ENCODE peak calls at places on chromosomes 11 and 22, in seven cellular contexts. W, B, H, Y, A, V and E are unnamed samples.

GRCh38 chr11:19698493-19699292 is 13.9 kb upstream of the NAV2 start:
- DNase-seq in W (no peak), B (no peak), H (no peak), Y (no peak), A (no peak), V (no peak), E (no peak)

GRCh38 chr11:15935370-15935769 is 421.0 kb downstream of the SOX6 start:
- DNase-seq in W (no peak), B (no peak), H (no peak), Y (no peak), A (no peak), V (no peak), E (no peak)

GRCh38 chr11:125933030-125933813 is 12.6 kb upstream of the VSIG10L2 start:
- DNase-seq in W (no peak), B (no peak), H (no peak), Y (no peak), A (no peak), V (no peak), E (no peak)

GRCh38 chr11:9222654-9223053 is 42.5 kb downstream of the DENND5A start:
- DNase-seq in W (peak; percentile 19), B (no peak), H (no peak), Y (no peak), A (no peak), V (no peak), E (no peak)

GRCh38 chr11:73439002-73439843 is 63.0 kb downstream of the RELT start:
- DNase-seq in W (no peak), B (peak; percentile 45), H (no peak), Y (no peak), A (peak; percentile 61), V (no peak), E (no peak)

GRCh38 chr22:44202261-44202789 is 21.6 kb downstream of the PARVG start:
- DNase-seq in W (no peak), B (no peak), H (no peak), Y (no peak), A (no peak), V (no peak), E (no peak)

GRCh38 chr11:61868601-61869476 is 22.5 kb downstream of the FADS3 start:
- DNase-seq in W (no peak), B (no peak), H (no peak), Y (no peak), A (no peak), V (no peak), E (no peak)

GRCh38 chr22:46905834-46906233 is 143.4 kb downstream of the TBC1D22A start:
- DNase-seq in W (no peak), B (no peak), H (no peak), Y (no peak), A (no peak), V (no peak), E (no peak)

GRCh38 chr22:45441158-45441557 is 27.7 kb downstream of the RIBC2 start:
- DNase-seq in W (no peak), B (peak; percentile 71), H (peak; percentile 12), Y (peak; percentile 41), A (peak; percentile 70), V (no peak), E (no peak)

GRCh38 chr22:35695202-35695601 is 22.5 kb upstream of the APOL5 start:
- DNase-seq in W (peak; percentile 42), B (no peak), H (no peak), Y (no peak), A (no peak), V (no peak), E (no peak)

DNA sequence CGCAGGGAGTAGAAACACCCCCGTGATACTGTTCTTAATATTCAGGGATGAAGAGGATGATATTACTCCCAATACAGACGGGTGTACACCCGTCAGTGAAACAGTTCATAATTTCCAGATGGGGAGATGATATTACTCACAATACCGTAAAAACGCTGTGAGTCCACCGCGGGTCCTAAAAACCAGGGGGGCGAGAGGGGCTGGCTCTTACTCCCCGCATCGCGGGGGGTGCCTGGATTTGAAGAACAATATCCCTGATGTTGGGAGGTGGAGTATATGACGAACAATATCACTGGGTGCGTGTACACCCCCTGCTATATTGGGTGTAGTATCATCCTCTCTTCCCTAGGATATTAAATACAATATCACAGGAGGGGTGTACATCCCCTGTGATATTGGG is 20.5 kb upstream of the APOL5 start:
- DNase-seq in W (no peak), B (no peak), H (no peak), Y (no peak), A (no peak), V (no peak), E (no peak)
- TF ChIP-seq TAF1 in W (no peak), B (no peak), H (no peak), Y (no peak), A (no peak), V (no peak), E (no peak)

GRCh38 chr11:111870522-111870886 is 877 bp downstream of the ALG9 start:
- DNase-seq in W (no peak), B (no peak), H (no peak), Y (no peak), A (no peak), V (peak; percentile 17), E (no peak)

GRCh38 chr11:111871693-111872161 is 346 bp upstream of the ALG9 start:
- DNase-seq in W (no peak), B (no peak), H (peak; percentile 17), Y (no peak), A (peak; percentile 28), V (no peak), E (no peak)

GRCh38 chr11:111870113-111870512 is 1.3 kb downstream of the ALG9 start:
- DNase-seq in W (no peak), B (no peak), H (no peak), Y (no peak), A (no peak), V (no peak), E (no peak)

GRCh38 chr11:111870887-111871692 is at the start of gene ALG9:
- DNase-seq in W (peak; percentile 90), B (peak; percentile 71), H (peak; percentile 88), Y (peak; percentile 71), A (peak; percentile 95), V (peak; percentile 56), E (peak; percentile 73)
- TF ChIP-seq POLR2AphosphoS5 in W (no peak), B (peak; percentile 49), H (peak; percentile 47), Y (no peak), A (peak; percentile 68), V (peak; percentile 70), E (no peak)

GRCh38 chr11:134949121-134949591 is 537.1 kb upstream of the B3GAT1 start:
- DNase-seq in W (no peak), B (peak; percentile 35), H (no peak), Y (no peak), A (no peak), V (no peak), E (no peak)
- TF ChIP-seq TAF1 in W (no peak), B (no peak), H (no peak), Y (no peak), A (no peak), V (no peak), E (no peak)

GRCh38 chr22:36505998-36506635 is 723 bp downstream of the FOXRED2 start:
- DNase-seq in W (no peak), B (no peak), H (no peak), Y (no peak), A (no peak), V (no peak), E (no peak)

GRCh38 chr22:36510384-36510783 is 3.5 kb upstream of the FOXRED2 start:
- DNase-seq in W (no peak), B (no peak), H (no peak), Y (no peak), A (no peak), V (no peak), E (no peak)

GRCh38 chr22:36506637-36507517 is at the start of gene FOXRED2:
- DNase-seq in W (peak; percentile 94), B (peak; percentile 75), H (peak; percentile 94), Y (peak; percentile 99), A (peak; percentile 99), V (no peak), E (peak; percentile 99)

GRCh38 chr22:36510966-36511881 is 4.4 kb upstream of the FOXRED2 start:
- DNase-seq in W (peak; percentile 68), B (peak; percentile 54), H (peak; percentile 34), Y (no peak), A (peak; percentile 62), V (no peak), E (no peak)

GRCh38 chr22:36507518-36508010 is 724 bp upstream of the FOXRED2 start:
- DNase-seq in W (no peak), B (no peak), H (no peak), Y (no peak), A (no peak), V (no peak), E (no peak)
- TF ChIP-seq POLR2AphosphoS5 in W (no peak), B (no peak), H (no peak), Y (no peak), A (no peak), V (no peak), E (no peak)